ENCODE peak calls at places on chromosome 18, in five cellular contexts. X is heart right ventricle; I is neural progenitor cell; H is effector memory CD4-positive, alpha-beta T cell; P is gastrocnemius medialis. Q is an unnamed sample.

GRCh38 chr18:75492897-75493296 is 65.4 kb upstream of the SMIM21 start:
- DNase-seq in X (no peak), I (no peak), H (no peak), P (no peak), Q (peak; percentile 13)

GRCh38 chr18:11119550-11119949 is 29.8 kb downstream of the PIEZO2 start:
- DNase-seq in X (no peak), I (no peak), H (no peak), P (no peak), Q (peak; percentile 64)

GRCh38 chr18:4750392-4751346 is 295.6 kb upstream of the DLGAP1 start:
- DNase-seq in X (no peak), I (no peak), H (no peak), P (no peak), Q (no peak)

GRCh38 chr18:62436636-62437519 is 85.9 kb upstream of the ZCCHC2 start:
- DNase-seq in X (peak; percentile 83), I (no peak), H (no peak), P (peak; percentile 89), Q (peak; percentile 88)

GRCh38 chr18:38362286-38362792 is 796.7 kb upstream of the CELF4 start:
- DNase-seq in X (no peak), I (peak; percentile 15), H (no peak), P (no peak), Q (no peak)

GRCh38 chr18:44626807-44627206 is 53.9 kb upstream of the SETBP1 start:
- DNase-seq in X (no peak), I (no peak), H (no peak), P (no peak), Q (no peak)

GRCh38 chr18:29496276-29496675 is 1319.3 kb upstream of the CDH2 start:
- DNase-seq in X (no peak), I (no peak), H (no peak), P (no peak), Q (peak; percentile 61)

GRCh38 chr18:63074987-63075404 is 244.6 kb downstream of the BCL2 start:
- DNase-seq in X (peak; percentile 78), I (peak; percentile 86), H (peak; percentile 21), P (peak; percentile 56), Q (peak; percentile 81)

GRCh38 chr18:25561923-25562322 is 210.0 kb upstream of the ZNF521 start:
- DNase-seq in X (no peak), I (peak; percentile 48), H (no peak), P (no peak), Q (peak; percentile 29)

GRCh38 chr18:21678897-21679296 is 25.7 kb downstream of the ABHD3 start:
- DNase-seq in X (no peak), I (no peak), H (no peak), P (no peak), Q (no peak)

GRCh38 chr18:53165770-53166169 is 825.8 kb downstream of the DCC start:
- DNase-seq in X (no peak), I (no peak), H (no peak), P (no peak), Q (no peak)

GRCh38 chr18:75173125-75173432 is 35.9 kb downstream of the PTGR3 start:
- DNase-seq in X (no peak), I (peak; percentile 32), H (no peak), P (no peak), Q (no peak)

GRCh38 chr18:3411854-3412268 is 38.1 kb upstream of the TGIF1 start:
- DNase-seq in X (peak; percentile 5), I (no peak), H (peak; percentile 16), P (no peak), Q (peak; percentile 38)

GRCh38 chr18:3037423-3037915 is 24.5 kb upstream of the LPIN2 start:
- DNase-seq in X (no peak), I (no peak), H (no peak), P (no peak), Q (peak; percentile 75)

GRCh38 chr18:79413901-79414300 is 18.2 kb downstream of the NFATC1 start:
- DNase-seq in X (no peak), I (no peak), H (no peak), P (no peak), Q (no peak)

GRCh38 chr18:2906522-2907458 is 60.0 kb downstream of the EMILIN2 start:
- DNase-seq in X (peak; percentile 38), I (peak; percentile 69), H (peak; percentile 43), P (no peak), Q (peak; percentile 56)

GRCh38 chr18:26764177-26764576 is 101.3 kb downstream of the AQP4 start:
- DNase-seq in X (no peak), I (no peak), H (no peak), P (no peak), Q (no peak)

GRCh38 chr18:24402209-24402785 is 4.7 kb upstream of the OSBPL1A start:
- DNase-seq in X (no peak), I (no peak), H (no peak), P (no peak), Q (no peak)

GRCh38 chr18:21769206-21769605 is 28.6 kb downstream of the MIB1 start:
- DNase-seq in X (no peak), I (no peak), H (no peak), P (no peak), Q (no peak)

GRCh38 chr18:11040823-11041712 is 108.3 kb downstream of the PIEZO2 start:
- DNase-seq in X (peak; percentile 62), I (peak; percentile 79), H (no peak), P (peak; percentile 4), Q (peak; percentile 87)

GRCh38 chr18:23902396-23902795 is 112.2 kb upstream of the TTC39C start:
- DNase-seq in X (no peak), I (no peak), H (no peak), P (no peak), Q (no peak)

GRCh38 chr18:32048507-32049091 is 30.0 kb downstream of the RNF125 start:
- DNase-seq in X (peak; percentile 36), I (no peak), H (no peak), P (peak; percentile 19), Q (peak; percentile 78)

GRCh38 chr18:48399303-48400075 is 9.7 kb downstream of the ZBTB7C start:
- DNase-seq in X (no peak), I (no peak), H (no peak), P (no peak), Q (no peak)
- H3K4me1 ChIP-seq in X (no peaks in the 10 kb centered on the region), I (peaks cover 7% of the 10 kb centered on the region), H (peaks cover 8% of the 10 kb centered on the region), P (no peaks in the 10 kb centered on the region), Q (peaks cover 8% of the 10 kb centered on the region)

DNA sequence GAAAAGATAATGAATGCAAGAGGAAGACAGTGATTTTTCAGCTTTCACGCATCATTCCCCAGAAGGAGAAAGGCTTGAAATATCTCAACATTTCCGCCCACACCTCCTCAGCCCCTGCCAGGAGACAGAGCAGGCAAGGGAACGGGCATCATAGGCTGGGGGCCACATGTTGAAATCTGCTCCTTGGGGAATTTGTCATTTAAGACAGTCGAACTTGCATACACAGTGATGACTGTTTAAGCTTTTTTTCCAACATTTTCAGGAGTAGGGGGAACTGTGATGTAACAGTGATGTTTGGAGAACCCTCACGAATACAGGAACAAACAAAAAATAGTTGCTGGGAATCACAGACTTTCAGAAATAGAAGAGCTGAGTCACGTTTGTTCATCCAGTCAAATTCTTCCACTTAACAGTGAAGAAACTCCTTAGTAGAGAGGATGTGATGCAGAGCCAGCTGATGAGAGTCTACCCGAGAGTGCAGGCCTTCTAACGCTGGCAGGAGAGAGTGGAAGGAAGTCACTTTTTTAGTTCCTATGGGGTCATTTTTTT is 266.8 kb downstream of the ALPK2 start:
- DNase-seq in X (peak; percentile 19), I (no peak), H (no peak), P (no peak), Q (peak; percentile 93)
- H3K4me3 ChIP-seq in X (no peak overlapping the region), I (no peak overlapping the region), H (no peak overlapping the region), P (no peak overlapping the region), Q (peak overlapping the region; percentile 59)

DNA sequence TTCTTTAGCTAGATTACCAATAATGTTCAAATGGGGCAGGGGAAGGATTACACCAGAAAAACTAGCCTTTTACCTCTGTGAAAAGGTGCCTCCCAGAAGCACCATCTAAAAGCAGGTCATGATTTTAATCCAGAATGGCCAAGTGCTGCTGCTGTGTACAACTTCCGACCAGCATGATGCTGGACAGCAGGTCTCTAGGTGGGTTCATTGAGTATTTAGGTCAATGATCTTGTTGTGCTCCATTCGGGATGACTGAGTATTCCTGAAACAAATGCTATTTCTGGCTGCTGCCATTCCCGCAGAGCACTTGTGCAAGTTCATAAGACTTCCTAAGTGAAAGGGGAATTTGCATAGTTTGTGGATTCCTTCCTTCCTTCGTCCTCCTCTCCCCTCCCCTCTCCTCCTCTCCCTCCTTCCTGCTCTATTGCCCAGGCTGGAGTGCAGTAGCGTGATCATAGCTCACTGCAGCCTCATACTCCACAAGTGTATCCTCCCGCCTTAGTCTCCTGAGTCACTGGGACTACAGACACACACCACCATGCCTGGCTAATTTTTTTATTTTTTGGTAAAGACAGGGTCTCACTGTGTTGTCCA is 40.3 kb downstream of the LDLRAD4 start:
- DNase-seq in X (no peak), I (no peak), H (no peak), P (no peak), Q (no peak)
- H3K4me1 ChIP-seq in X (peaks cover 34% of the 10 kb centered on the region), I (peaks cover 13% of the 10 kb centered on the region), H (peaks cover 9% of the 10 kb centered on the region), P (peaks cover 43% of the 10 kb centered on the region), Q (peaks cover 6% of the 10 kb centered on the region)

DNA sequence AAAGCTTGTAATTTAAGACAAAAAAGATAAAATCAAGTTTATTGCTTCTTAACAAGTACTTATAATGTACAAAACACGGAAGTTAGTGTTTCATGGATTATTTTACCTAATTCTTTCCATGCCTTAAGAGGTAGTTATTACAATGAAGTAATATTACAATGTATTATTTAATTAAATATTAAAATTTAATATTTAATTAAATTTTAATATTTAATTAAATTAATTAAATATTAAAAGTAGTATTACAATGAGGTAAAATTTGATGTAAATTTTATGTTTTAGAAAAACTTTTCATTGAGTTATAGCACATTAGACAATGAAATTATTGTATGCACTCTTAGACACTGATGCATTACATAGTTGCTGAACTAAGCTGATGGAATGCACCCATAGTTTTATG is 220.7 kb upstream of the NETO1 start:
- DNase-seq in X (no peak), I (no peak), H (no peak), P (no peak), Q (no peak)
- H3K4me3 ChIP-seq in X (no peak overlapping the region), I (no peak overlapping the region), H (no peak overlapping the region), P (no peak overlapping the region), Q (no peak overlapping the region)